ENCODE peak calls at places on chromosomes 12 and 14, in five cellular contexts. D is K562, P is SK-N-SH, T is upper lobe of left lung, Y is tibial nerve. U is an unnamed sample.
A peak's percentile ranks its signal among the peaks of the same experiment; 100 is the strongest.

GRCh38 chr12:113039911-113040425 is 16.6 kb upstream of the DTX1 start:
- DNase-seq in D (no peak), P (no peak), T (no peak), Y (no peak), U (no peak)

GRCh38 chr12:19402743-19403400 is 36.4 kb upstream of the AEBP2 start:
- DNase-seq in D (no peak), P (no peak), T (peak; percentile 46), Y (no peak), U (no peak)

GRCh38 chr14:39431416-39432178 is 636 bp downstream of the FBXO33 start:
- DNase-seq in D (peak; percentile 35), P (peak; percentile 32), T (peak; percentile 74), Y (no peak), U (no peak)

GRCh38 chr14:82710257-82710841 is 1176.7 kb upstream of the SEL1L start:
- DNase-seq in D (peak; percentile 46), P (peak; percentile 38), T (peak; percentile 63), Y (peak; percentile 27), U (peak; percentile 38)

GRCh38 chr14:71372411-71372838 is 465.2 kb downstream of the PCNX1 start:
- DNase-seq in D (no peak), P (no peak), T (no peak), Y (no peak), U (no peak)

GRCh38 chr12:91984571-91984970 is 161.1 kb downstream of the BTG1 start:
- DNase-seq in D (no peak), P (no peak), T (no peak), Y (no peak), U (no peak)

GRCh38 chr12:6532927-6533652 is 1.2 kb upstream of the GAPDH start:
- DNase-seq in D (peak; percentile 70), P (peak; percentile 79), T (peak; percentile 65), Y (peak; percentile 51), U (peak; percentile 74)

GRCh38 chr14:56273949-56274348 is 155.7 kb downstream of the PELI2 start:
- DNase-seq in D (no peak), P (no peak), T (no peak), Y (no peak), U (no peak)

DNA sequence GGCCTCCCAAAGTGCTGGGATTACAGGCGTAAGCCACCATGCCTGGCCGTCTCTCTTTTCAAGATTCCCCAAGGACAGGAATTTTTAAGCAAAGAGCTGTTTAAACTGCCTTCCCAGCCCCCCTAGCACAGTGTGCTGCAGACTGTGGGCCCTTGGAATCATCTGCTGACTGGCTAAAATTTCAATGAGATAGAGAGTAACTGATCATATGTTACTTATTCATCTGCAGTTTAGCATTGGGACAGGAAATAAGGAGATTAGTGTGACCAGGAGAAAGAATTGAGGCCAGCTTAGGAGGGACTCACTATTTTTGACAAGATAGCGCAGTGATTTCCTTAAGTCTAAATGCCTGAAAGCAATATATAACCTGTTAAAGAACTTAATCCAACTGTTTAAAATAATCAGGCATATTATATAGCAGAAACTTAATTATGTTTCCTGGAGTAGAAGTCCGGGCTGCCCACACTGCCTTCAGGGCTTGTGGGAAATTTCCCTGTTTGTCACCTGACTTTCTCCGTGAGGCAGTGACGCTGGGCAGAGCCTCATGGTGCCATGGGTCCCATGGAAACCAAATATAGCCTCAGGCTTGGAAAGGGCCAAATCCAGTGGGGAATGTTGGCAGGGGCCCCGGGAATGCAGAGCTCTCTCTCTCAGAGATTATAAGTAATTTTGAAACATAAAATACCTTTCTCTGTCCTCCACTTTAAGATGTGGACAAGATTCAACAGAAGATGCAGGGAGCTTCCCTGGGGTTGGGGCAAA is 22.8 kb upstream of the CEBPE start:
- DNase-seq in D (no peak), P (peak; percentile 39), T (peak; percentile 51), Y (no peak), U (peak; percentile 67)
- TF ChIP-seq EP300 in D (no peak), P (no peak), T (no peak), Y (no peak), U (peak; percentile 53)

GRCh38 chr12:1890119-1890703 is 28.2 kb downstream of the CACNA2D4 start:
- DNase-seq in D (no peak), P (peak; percentile 1), T (no peak), Y (no peak), U (no peak)
- H3K27me3 ChIP-seq in D (peaks cover 15% of the 10 kb centered on the region), P (no peaks in the 10 kb centered on the region), T (no peaks in the 10 kb centered on the region), Y (no peaks in the 10 kb centered on the region), U (no peaks in the 10 kb centered on the region)

DNA sequence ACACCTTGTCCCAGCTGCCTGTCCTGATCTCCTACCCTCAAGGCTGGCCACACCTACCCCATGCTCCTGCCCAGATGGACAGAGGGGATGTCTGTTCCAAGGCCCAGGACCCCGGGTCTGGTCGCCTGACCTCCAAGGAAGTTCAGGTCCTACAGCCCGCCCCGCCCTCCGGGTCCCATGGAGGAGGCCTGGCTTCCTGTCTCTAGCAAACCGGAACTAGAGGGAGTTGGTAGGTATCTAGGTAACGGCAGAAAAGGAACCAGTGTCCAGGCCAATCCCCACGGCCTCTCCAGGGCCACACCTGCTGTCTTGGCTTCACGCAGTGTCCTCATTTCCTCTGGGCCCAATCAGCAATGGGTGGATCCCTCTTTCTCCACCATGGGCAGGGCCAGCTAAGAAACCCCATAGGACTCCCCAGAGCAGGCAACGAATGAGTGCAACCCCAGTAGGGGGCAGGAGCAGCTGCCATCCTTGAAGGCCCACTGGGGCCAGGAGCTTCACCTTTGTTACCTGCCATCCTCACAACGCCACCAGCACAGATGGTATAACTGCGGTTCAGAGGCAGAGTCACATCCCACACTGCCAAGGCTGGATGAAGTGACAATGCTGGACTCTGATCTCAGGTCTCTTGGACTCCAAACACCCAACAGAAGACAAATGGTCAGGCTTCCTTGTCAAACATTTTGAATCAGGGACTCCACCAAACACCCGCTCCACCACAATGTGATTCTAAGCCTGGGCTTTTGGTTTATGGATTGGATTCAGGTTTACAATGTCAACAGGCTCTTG is 25.1 kb upstream of the RPLP0 start:
- DNase-seq in D (peak; percentile 53), P (no peak), T (peak; percentile 93), Y (no peak), U (no peak)
- H3K4me1 ChIP-seq in D (peaks cover 59% of the 10 kb centered on the region), P (peaks cover 50% of the 10 kb centered on the region), T (peaks cover 72% of the 10 kb centered on the region), Y (peaks cover 94% of the 10 kb centered on the region), U (peaks cover 25% of the 10 kb centered on the region)

GRCh38 chr14:75231320-75231719 is 47.3 kb upstream of the FOS start:
- DNase-seq in D (no peak), P (no peak), T (no peak), Y (no peak), U (no peak)
- TF ChIP-seq EP300 in D (no peak), P (no peak), T (no peak), Y (no peak), U (no peak)

DNA sequence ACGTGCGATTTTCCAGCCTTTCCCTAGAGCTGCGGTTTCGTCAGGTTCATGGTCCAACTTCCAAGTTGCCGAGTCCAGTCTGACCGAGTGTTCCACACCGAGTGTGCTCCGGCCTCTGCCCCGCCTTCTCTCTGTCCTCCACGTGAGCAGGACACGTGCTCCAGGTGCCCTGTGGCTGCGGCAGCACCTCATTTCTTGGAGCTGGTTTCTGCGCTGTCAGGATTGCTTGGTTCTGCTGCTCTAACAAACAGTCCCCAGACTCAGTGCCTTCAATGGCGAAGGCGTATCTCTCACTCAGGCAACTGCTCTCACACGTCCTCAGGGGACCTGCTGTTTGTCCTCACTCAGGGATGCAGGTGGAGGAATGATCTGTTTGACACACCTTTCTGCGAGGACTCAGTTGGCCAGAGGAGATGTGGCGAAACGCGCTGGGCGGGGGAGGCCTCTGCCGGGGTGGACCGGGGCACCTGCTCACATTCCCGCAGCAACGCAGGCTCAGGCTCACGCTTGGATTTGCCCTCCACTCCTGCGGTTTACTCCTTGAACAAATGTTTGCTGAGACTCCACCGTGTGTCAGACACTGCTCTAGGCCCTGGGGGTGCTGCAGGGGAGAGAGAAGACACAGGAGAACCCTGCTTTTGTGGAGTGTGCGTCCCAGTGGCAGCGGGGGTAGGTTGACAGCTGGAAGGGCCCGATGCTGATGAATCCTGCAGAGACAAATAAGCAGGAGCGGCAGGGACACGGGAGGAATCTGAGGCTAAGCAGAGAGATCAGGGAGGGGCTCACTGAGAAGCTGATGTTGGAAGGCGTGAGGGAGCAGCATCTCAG is 63.4 kb upstream of the FBRSL1 start:
- DNase-seq in D (no peak), P (no peak), T (no peak), Y (no peak), U (no peak)
- H3K27me3 ChIP-seq in D (peaks cover 67% of the 10 kb centered on the region), P (peaks cover 27% of the 10 kb centered on the region), T (peaks cover 5% of the 10 kb centered on the region), Y (peaks cover 44% of the 10 kb centered on the region), U (no peaks in the 10 kb centered on the region)

DNA sequence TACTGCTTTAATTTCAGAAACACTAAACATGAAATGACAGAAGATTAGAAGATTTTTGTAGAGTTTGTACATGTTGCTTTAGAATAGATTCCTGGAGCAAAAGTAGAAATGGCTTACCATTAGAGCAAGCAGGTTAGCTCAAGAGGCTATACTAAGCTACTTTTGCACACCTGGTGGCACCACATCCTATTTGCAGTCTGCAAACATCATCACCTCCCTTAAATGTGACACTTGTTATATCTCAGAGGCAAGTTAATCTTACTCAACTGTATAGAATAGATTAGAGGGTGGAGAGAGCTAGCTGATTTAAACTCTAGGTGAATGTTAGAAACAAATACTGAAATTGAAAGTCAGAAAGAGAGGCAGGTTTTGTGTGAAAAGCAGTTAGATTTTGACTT is 30.7 kb upstream of the OR4E1 start:
- DNase-seq in D (no peak), P (no peak), T (no peak), Y (no peak), U (no peak)
- H3K4me1 ChIP-seq in D (no peaks in the 10 kb centered on the region), P (no peaks in the 10 kb centered on the region), T (no peaks in the 10 kb centered on the region), Y (no peaks in the 10 kb centered on the region), U (no peaks in the 10 kb centered on the region)

GRCh38 chr12:124488520-124488919 is 78.9 kb downstream of the NCOR2 start:
- DNase-seq in D (no peak), P (no peak), T (no peak), Y (no peak), U (no peak)
- TF ChIP-seq EP300 in D (no peak), P (no peak), T (no peak), Y (no peak), U (no peak)

DNA sequence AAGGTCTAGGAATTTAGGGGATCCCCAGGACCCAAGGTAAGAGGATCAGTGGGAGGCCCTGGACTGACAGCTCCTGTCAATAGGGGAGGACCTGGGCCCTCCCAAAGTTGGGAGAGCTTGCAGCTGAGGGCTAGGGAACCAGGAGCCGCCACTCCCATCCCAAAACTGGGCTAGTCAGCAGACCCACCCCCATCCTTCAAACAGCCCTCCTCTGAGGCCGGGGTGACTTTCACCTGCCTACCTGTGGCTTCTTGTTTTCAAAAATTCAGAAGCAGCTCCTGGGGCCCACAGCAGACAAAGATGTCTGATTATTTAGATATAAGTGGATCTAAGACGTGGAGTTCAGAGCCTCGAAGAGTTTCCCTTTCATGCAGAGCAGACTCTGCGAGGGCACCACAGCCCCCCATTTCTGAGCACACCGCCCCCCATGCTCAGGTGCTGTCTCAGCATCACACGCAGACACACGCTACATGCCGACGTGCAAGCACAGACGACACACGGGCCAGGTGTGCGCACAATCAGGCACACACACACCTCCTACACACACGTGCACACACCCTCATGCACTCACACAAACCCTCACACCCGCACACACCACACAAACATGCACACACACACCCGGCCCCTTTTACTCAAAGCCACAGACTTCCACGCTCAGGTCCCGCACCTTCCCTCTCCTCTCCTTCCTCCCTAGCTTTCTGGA is 21.9 kb downstream of the DIO3 start:
- DNase-seq in D (no peak), P (no peak), T (no peak), Y (no peak), U (no peak)
- H3K27me3 ChIP-seq in D (no peaks in the 10 kb centered on the region), P (no peaks in the 10 kb centered on the region), T (no peaks in the 10 kb centered on the region), Y (no peaks in the 10 kb centered on the region), U (no peaks in the 10 kb centered on the region)

GRCh38 chr14:90520326-90520725 is 123.5 kb downstream of the CALM1 start:
- DNase-seq in D (no peak), P (no peak), T (no peak), Y (no peak), U (no peak)
- H3K4me1 ChIP-seq in D (peaks cover 26% of the 10 kb centered on the region), P (peaks cover 41% of the 10 kb centered on the region), T (peaks cover 3% of the 10 kb centered on the region), Y (peaks cover 52% of the 10 kb centered on the region), U (peaks cover 21% of the 10 kb centered on the region)

GRCh38 chr14:95402612-95403011 is 82.9 kb upstream of the CLMN start:
- DNase-seq in D (no peak), P (no peak), T (no peak), Y (no peak), U (no peak)
- TF ChIP-seq EP300 in D (no peak), P (no peak), T (no peak), Y (no peak), U (no peak)

U was measured in ovary.